ENCODE peak calls at places on chromosomes 1 and 21, in five cellular contexts. One of them, this sample, is unnamed.

GRCh38 chr21:37965088-37965805 is 49.0 kb upstream of the KCNJ6 start:
- DNase-seq in progenitor cell of endocrine pancreas: no peak
- DNase-seq in T-helper 1 cell: no peak
- DNase-seq in EL: no peak
- DNase-seq in adrenal gland: no peak
- DNase-seq in this sample: no peak

GRCh38 chr1:152479792-152480595 is 30.6 kb upstream of the LCE5A start:
- DNase-seq in progenitor cell of endocrine pancreas: no peak
- DNase-seq in T-helper 1 cell: peak; percentile 52
- DNase-seq in EL: peak; percentile 71
- DNase-seq in adrenal gland: peak; percentile 36
- DNase-seq in this sample: no peak

GRCh38 chr1:204093421-204093717 is 20.5 kb downstream of the SOX13 start:
- DNase-seq in progenitor cell of endocrine pancreas: no peak
- DNase-seq in T-helper 1 cell: no peak
- DNase-seq in EL: no peak
- DNase-seq in adrenal gland: no peak
- DNase-seq in this sample: no peak

GRCh38 chr1:172278478-172278877 is 142.0 kb upstream of the C1orf105 start:
- DNase-seq in progenitor cell of endocrine pancreas: no peak
- DNase-seq in T-helper 1 cell: no peak
- DNase-seq in EL: peak; percentile 39
- DNase-seq in adrenal gland: no peak
- DNase-seq in this sample: peak; percentile 50

GRCh38 chr21:42593007-42593814 is 60.2 kb upstream of the PDE9A start:
- DNase-seq in progenitor cell of endocrine pancreas: peak; percentile 55
- DNase-seq in T-helper 1 cell: peak; percentile 46
- DNase-seq in EL: peak; percentile 27
- DNase-seq in adrenal gland: peak; percentile 76
- DNase-seq in this sample: peak; percentile 25

GRCh38 chr1:170663441-170664282 is at the start of gene PRRX1:
- DNase-seq in progenitor cell of endocrine pancreas: no peak
- DNase-seq in T-helper 1 cell: no peak
- DNase-seq in EL: peak; percentile 33
- DNase-seq in adrenal gland: no peak
- DNase-seq in this sample: peak; percentile 23

GRCh38 chr1:218874313-218874712 is 299.4 kb upstream of the LYPLAL1 start:
- DNase-seq in progenitor cell of endocrine pancreas: no peak
- DNase-seq in T-helper 1 cell: no peak
- DNase-seq in EL: peak; percentile 38
- DNase-seq in adrenal gland: no peak
- DNase-seq in this sample: peak; percentile 92

GRCh38 chr1:158689110-158689509 is 2.6 kb upstream of the SPTA1 start:
- DNase-seq in progenitor cell of endocrine pancreas: no peak
- DNase-seq in T-helper 1 cell: no peak
- DNase-seq in EL: no peak
- DNase-seq in adrenal gland: no peak
- DNase-seq in this sample: no peak

This sample was measured in brain microvascular endothelial cell.